ENCODE peak calls at places on chromosomes 5 and 9, in six cellular contexts. K is tibial nerve, S is lower leg skin, F is fibroblast of pulmonary artery, N is heart right ventricle, J is osteoblast. E is an unnamed sample.

GRCh38 chr9:16521868-16522381 is 348.5 kb downstream of the BNC2 start:
- DNase-seq in K (no peak), S (peak; percentile 52), F (peak; percentile 79), N (no peak), J (peak; percentile 49), E (peak; percentile 42)

GRCh38 chr5:115460476-115460875 is 84.1 kb downstream of the FEM1C start:
- DNase-seq in K (no peak), S (no peak), F (peak; percentile 57), N (peak; percentile 78), J (no peak), E (peak; percentile 90)

GRCh38 chr9:92661127-92661526 is 8.8 kb downstream of the IPPK start:
- DNase-seq in K (no peak), S (no peak), F (no peak), N (no peak), J (no peak), E (no peak)

GRCh38 chr9:109779711-109780452 is at the start of gene PALM2AKAP2:
- DNase-seq in K (no peak), S (no peak), F (peak; percentile 60), N (peak; percentile 81), J (peak; percentile 91), E (peak; percentile 75)

GRCh38 chr9:21255538-21256212 is 15.9 kb upstream of the IFNA14 start:
- DNase-seq in K (no peak), S (no peak), F (no peak), N (no peak), J (no peak), E (no peak)

GRCh38 chr9:111236337-111236736 is 93.7 kb downstream of the OR2K2 start:
- DNase-seq in K (no peak), S (no peak), F (no peak), N (no peak), J (no peak), E (no peak)

GRCh38 chr5:146461319-146461718 is 14.2 kb downstream of the TCERG1 start:
- DNase-seq in K (no peak), S (no peak), F (peak; percentile 35), N (no peak), J (peak; percentile 62), E (no peak)

GRCh38 chr9:138022121-138022741 is 144.6 kb downstream of the CACNA1B start:
- DNase-seq in K (no peak), S (no peak), F (peak; percentile 1), N (no peak), J (no peak), E (no peak)

GRCh38 chr9:94791431-94791830 is 64.9 kb downstream of the AOPEP start:
- DNase-seq in K (no peak), S (no peak), F (no peak), N (no peak), J (no peak), E (no peak)

GRCh38 chr5:112886975-112887374 is 25.9 kb downstream of the SRP19 start:
- DNase-seq in K (no peak), S (no peak), F (no peak), N (no peak), J (no peak), E (no peak)

GRCh38 chr9:15724006-15724405 is 171.2 kb downstream of the CCDC171 start:
- DNase-seq in K (no peak), S (no peak), F (peak; percentile 50), N (no peak), J (no peak), E (no peak)

GRCh38 chr9:81266086-81266485 is 423.3 kb downstream of the TLE1 start:
- DNase-seq in K (no peak), S (no peak), F (peak; percentile 17), N (no peak), J (no peak), E (no peak)

GRCh38 chr5:134224905-134225779 is 731 bp downstream of the PPP2CA start:
- DNase-seq in K (peak; percentile 26), S (peak; percentile 30), F (peak; percentile 65), N (peak; percentile 62), J (peak; percentile 83), E (peak; percentile 75)

GRCh38 chr5:37184748-37185364 is 64.3 kb downstream of the CPLANE1 start:
- DNase-seq in K (no peak), S (no peak), F (no peak), N (no peak), J (no peak), E (no peak)

GRCh38 chr5:152625696-152626095 is 220.6 kb upstream of the NMUR2 start:
- DNase-seq in K (no peak), S (no peak), F (no peak), N (no peak), J (no peak), E (no peak)

GRCh38 chr5:132389453-132390286 is 20.2 kb downstream of the SLC22A5 start:
- DNase-seq in K (no peak), S (peak; percentile 88), F (peak; percentile 97), N (no peak), J (peak; percentile 95), E (peak; percentile 100)

GRCh38 chr5:132386644-132387286 is 17.3 kb downstream of the SLC22A5 start:
- DNase-seq in K (peak; percentile 47), S (peak; percentile 74), F (peak; percentile 80), N (peak; percentile 65), J (peak; percentile 89), E (peak; percentile 78)

GRCh38 chr5:132388244-132389050 is 18.9 kb downstream of the SLC22A5 start:
- DNase-seq in K (no peak), S (no peak), F (peak; percentile 43), N (peak; percentile 47), J (no peak), E (no peak)

GRCh38 chr5:132387649-132388117 is 18.2 kb downstream of the SLC22A5 start:
- DNase-seq in K (no peak), S (peak; percentile 83), F (peak; percentile 96), N (peak; percentile 29), J (peak; percentile 93), E (peak; percentile 93)

DNA sequence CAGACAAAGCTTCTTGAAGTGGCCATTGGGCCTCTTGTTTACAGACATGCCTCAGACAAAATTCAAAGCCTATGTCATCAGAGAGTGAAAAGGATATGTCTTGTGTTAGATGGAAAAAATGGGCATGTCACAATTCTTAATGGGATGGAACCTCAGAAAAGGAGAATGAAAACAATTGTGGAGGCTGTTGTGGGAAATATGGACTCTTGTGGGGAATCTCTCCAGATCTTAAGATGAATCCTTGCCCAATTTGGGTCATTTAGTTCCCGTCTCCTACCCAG is 19.5 kb downstream of the SLC22A5 start:
- DNase-seq in K (no peak), S (no peak), F (no peak), N (no peak), J (no peak), E (no peak)
- TF ChIP-seq CTCF in K (no peak), S (no peak), F (no peak), N (no peak), J (no peak), E (no peak)

GRCh38 chr9:71921190-71921814 is 9.9 kb downstream of the C9orf85 start:
- DNase-seq in K (no peak), S (no peak), F (no peak), N (no peak), J (no peak), E (no peak)
- H3K4me3 ChIP-seq in K (no peak overlapping the region), S (no peak overlapping the region), F (no peak overlapping the region), N (no peak overlapping the region), J (no peak overlapping the region), E (no peak overlapping the region)

GRCh38 chr5:140642718-140643117 is 3.5 kb downstream of the TMCO6 start:
- DNase-seq in K (no peak), S (no peak), F (peak; percentile 56), N (no peak), J (no peak), E (no peak)
- TF ChIP-seq CTCF in K (no peak), S (no peak), F (no peak), N (no peak), J (no peak), E (no peak)

GRCh38 chr9:3058409-3058808 is 214.5 kb upstream of the PUM3 start:
- DNase-seq in K (no peak), S (no peak), F (no peak), N (no peak), J (no peak), E (peak; percentile 2)
- H3K4me3 ChIP-seq in K (no peak overlapping the region), S (no peak overlapping the region), F (no peak overlapping the region), N (no peak overlapping the region), J (no peak overlapping the region), E (no peak overlapping the region)

DNA sequence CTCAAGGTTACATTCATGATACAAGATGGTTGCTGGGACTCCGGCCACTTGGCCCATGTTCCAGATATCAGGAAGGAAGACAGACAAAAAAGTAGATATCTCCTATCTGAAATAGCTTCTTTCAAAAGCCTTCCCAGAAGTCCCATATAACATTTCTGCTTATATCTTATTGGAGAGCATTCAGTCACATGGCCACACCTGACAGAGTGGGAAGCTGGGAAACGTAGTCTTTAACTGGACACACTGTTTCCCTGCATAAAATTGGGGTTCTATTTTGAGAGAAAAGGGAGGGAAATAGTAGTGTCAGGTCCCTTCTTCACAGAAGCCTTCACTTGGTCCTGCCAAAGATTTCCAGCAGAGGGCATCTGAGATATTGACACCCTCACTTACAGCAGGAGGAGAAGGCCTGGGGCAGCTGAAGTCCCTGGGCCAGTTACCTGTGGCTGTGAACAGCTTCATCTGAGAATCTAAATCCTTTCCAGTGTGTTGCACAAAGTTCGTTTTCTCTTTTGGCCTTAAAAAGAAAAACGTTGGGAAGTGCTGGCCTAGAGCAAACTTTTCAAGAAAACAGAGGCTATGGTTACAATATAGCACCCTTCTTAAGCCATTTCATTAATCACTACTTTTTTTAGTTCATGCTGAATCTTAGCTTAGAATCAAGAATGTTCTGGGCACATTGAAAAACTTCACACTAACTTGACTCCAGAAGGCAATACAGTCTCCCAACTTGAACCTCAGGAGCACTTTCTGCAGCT is 33.5 kb downstream of the SPEF2 start:
- DNase-seq in K (no peak), S (no peak), F (peak; percentile 38), N (no peak), J (peak; percentile 58), E (peak; percentile 67)
- TF ChIP-seq CTCF in K (peak; percentile 27), S (no peak), F (peak; percentile 52), N (peak; percentile 59), J (peak; percentile 76), E (peak; percentile 74)

GRCh38 chr5:75568202-75568601 is 43.1 kb upstream of the ANKDD1B start:
- DNase-seq in K (no peak), S (no peak), F (no peak), N (no peak), J (no peak), E (no peak)

GRCh38 chr5:75571547-75571946 is 39.7 kb upstream of the ANKDD1B start:
- DNase-seq in K (no peak), S (no peak), F (peak; percentile 35), N (no peak), J (no peak), E (no peak)

GRCh38 chr5:75567710-75568109 is 43.5 kb upstream of the ANKDD1B start:
- DNase-seq in K (no peak), S (no peak), F (peak; percentile 42), N (no peak), J (no peak), E (peak; percentile 45)

DNA sequence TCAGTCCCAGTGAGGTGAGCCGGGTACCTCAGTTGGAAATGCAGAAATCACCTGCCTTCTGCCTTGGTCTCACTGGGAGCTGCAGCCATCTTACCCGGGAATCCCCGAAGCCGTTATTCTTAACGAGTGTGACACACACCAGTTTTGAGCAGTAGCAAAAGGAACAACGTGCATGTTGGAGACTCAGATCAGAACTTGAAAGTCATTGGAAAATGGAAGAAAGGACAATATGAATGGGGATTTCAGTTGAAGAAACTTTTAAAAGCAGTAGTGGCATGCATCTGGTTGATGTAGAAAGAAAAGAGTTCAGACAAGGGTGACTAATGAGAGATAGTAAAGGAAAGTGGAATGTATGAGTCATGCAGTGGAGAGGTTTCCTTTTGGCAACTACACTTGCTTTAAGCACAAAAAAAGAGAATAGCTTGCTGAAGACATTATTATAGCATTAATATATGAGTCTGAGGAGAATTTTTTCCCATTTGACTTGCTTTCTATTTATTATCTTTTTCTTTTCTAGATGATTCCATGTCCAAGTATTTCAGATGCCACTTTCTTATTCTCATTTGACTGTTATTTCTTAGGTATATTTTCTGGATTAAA is 44.4 kb upstream of the ANKDD1B start:
- DNase-seq in K (no peak), S (no peak), F (peak; percentile 96), N (no peak), J (peak; percentile 62), E (peak; percentile 90)
- H3K4me3 ChIP-seq in K (no peak overlapping the region), S (no peak overlapping the region), F (peak overlapping the region; percentile 39), N (no peak overlapping the region), J (peak overlapping the region; percentile 56), E (no peak overlapping the region)

E was measured in epithelial cell of esophagus.